ENCODE peak calls at places on chromosomes 16 and 17, in four cellular contexts. L is neural progenitor cell, Z is neuronal stem cell, S is HEK293T. X is an unnamed sample.

GRCh38 chr17:81518113-81518784 is 5.7 kb upstream of the ACTG1 start:
- DNase-seq in L (peak), Z (no peak), S (no peak), X (peak)

GRCh38 chr16:88978608-88979346 is 1.8 kb upstream of the CBFA2T3 start:
- DNase-seq in L (no peak), Z (no peak), S (no peak), X (no peak)

GRCh38 chr17:77124192-77124908 is 16.4 kb upstream of the SEC14L1 start:
- DNase-seq in L (no peak), Z (no peak), S (no peak), X (no peak)

GRCh38 chr17:559699-560378 is 154.8 kb downstream of the VPS53 start:
- DNase-seq in L (no peak), Z (no peak), S (no peak), X (no peak)

GRCh38 chr16:76816475-76816874 is 374.5 kb upstream of the MON1B start:
- DNase-seq in L (no peak), Z (no peak), S (no peak), X (no peak)

GRCh38 chr17:35448214-35448898 is at the start of gene SLFN13:
- DNase-seq in L (peak), Z (peak), S (no peak), X (peak)

GRCh38 chr16:82203198-82203597 is 33.2 kb upstream of the MPHOSPH6 start:
- DNase-seq in L (no peak), Z (no peak), S (no peak), X (no peak)

GRCh38 chr17:61219460-61219859 is 180.2 kb upstream of the TBX2 start:
- DNase-seq in L (no peak), Z (no peak), S (no peak), X (no peak)

GRCh38 chr17:36203335-36203734 is 6.8 kb upstream of the CCL3L1 start:
- DNase-seq in L (no peak), Z (no peak), S (no peak), X (no peak)

GRCh38 chr17:76199466-76199865 is 40.8 kb downstream of the RNF157 start:
- DNase-seq in L (no peak), Z (no peak), S (no peak), X (no peak)

GRCh38 chr16:14186007-14186953 is 115.2 kb downstream of the MRTFB start:
- DNase-seq in L (peak), Z (peak), S (peak), X (no peak)

GRCh38 chr16:17463335-17463734 is 7.4 kb downstream of the XYLT1 start:
- DNase-seq in L (no peak), Z (no peak), S (no peak), X (no peak)

GRCh38 chr17:74305865-74306654 is 20.0 kb upstream of the KIF19 start:
- DNase-seq in L (peak), Z (no peak), S (no peak), X (no peak)

GRCh38 chr17:75753514-75754377 is 11.2 kb downstream of the GALK1 start:
- DNase-seq in L (peak), Z (peak), S (peak), X (peak)

GRCh38 chr16:85754403-85754802 is 3.5 kb upstream of the C16orf74 start:
- DNase-seq in L (no peak), Z (no peak), S (no peak), X (no peak)

GRCh38 chr17:39730095-39730921 is at the start of gene MIEN1:
- DNase-seq in L (peak), Z (peak), S (peak), X (peak)

GRCh38 chr16:79272141-79272577 is 328.4 kb downstream of the MAF start:
- DNase-seq in L (no peak), Z (no peak), S (no peak), X (peak)